ENCODE peak calls at places on chromosomes 6 and 20, in five cellular contexts. V is H9, Y is left lung, Z is lung, G is breast epithelium. N is an unnamed sample.

GRCh38 chr20:63961664-63962425 is 5.6 kb upstream of the UCKL1 start:
- DNase-seq in V (no peak), Y (peak; percentile 57), Z (no peak), G (no peak), N (no peak)

GRCh38 chr6:114100421-114100820 is 129.5 kb upstream of the HDAC2 start:
- DNase-seq in V (no peak), Y (no peak), Z (no peak), G (no peak), N (no peak)

GRCh38 chr6:122569372-122569771 is 40.8 kb upstream of the PKIB start:
- DNase-seq in V (no peak), Y (no peak), Z (no peak), G (no peak), N (no peak)

GRCh38 chr6:40326689-40327404 is 260.3 kb downstream of the LRFN2 start:
- DNase-seq in V (no peak), Y (no peak), Z (no peak), G (no peak), N (no peak)

GRCh38 chr20:38109025-38109541 is 56.0 kb downstream of the TGM2 start:
- DNase-seq in V (no peak), Y (no peak), Z (no peak), G (no peak), N (no peak)

GRCh38 chr6:87199787-87200186 is 44.4 kb downstream of the ZNF292 start:
- DNase-seq in V (no peak), Y (no peak), Z (no peak), G (no peak), N (no peak)

GRCh38 chr20:16229813-16230212 is 343.4 kb downstream of the KIF16B start:
- DNase-seq in V (no peak), Y (no peak), Z (no peak), G (no peak), N (no peak)

GRCh38 chr6:36249010-36249409 is 20.9 kb upstream of the PNPLA1 start:
- DNase-seq in V (no peak), Y (no peak), Z (no peak), G (no peak), N (no peak)

GRCh38 chr6:44169154-44169553 is 10.5 kb downstream of the CAPN11 start:
- DNase-seq in V (no peak), Y (no peak), Z (no peak), G (no peak), N (no peak)

GRCh38 chr6:34511923-34512737 is 44.0 kb downstream of the SPDEF start:
- DNase-seq in V (no peak), Y (no peak), Z (no peak), G (no peak), N (no peak)

GRCh38 chr20:33210371-33210770 is 6.8 kb upstream of the BPIFA3 start:
- DNase-seq in V (no peak), Y (no peak), Z (no peak), G (no peak), N (no peak)

GRCh38 chr6:145587342-145587741 is 148.0 kb downstream of the EPM2A start:
- DNase-seq in V (no peak), Y (no peak), Z (no peak), G (no peak), N (no peak)

GRCh38 chr6:74597266-74597665 is 608.6 kb downstream of the COL12A1 start:
- DNase-seq in V (no peak), Y (no peak), Z (no peak), G (no peak), N (no peak)

DNA sequence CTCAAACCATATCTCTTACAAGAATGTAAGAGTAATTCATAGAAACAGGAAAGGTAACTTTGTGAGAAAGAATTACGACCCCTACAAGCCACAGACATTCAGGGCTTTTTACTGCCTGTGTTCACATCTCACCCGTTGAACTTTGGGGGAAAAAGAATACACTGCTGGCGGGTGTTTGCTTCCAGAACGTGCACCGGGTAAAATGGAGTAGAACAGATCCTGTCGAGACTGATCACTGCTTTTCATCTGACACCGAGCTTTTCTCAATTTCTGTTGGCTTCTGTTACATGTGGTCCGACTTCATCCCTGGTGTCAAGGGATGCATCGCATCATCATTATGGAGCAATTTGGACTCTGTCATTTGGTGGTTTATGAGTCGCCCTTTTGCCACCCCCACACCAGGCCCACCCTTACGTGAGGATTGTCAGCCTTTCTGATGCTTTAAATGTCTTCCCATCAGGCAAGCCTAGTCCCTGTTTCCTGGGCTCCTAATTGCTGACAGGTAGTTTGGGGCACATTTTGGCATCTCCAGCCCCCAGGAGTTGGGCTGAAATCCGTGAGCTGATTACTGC is 219.3 kb upstream of the ZFP64 start:
- DNase-seq in V (no peak), Y (no peak), Z (no peak), G (no peak), N (no peak)
- H3K27me3 ChIP-seq in V (no peaks in the 10 kb centered on the region), Y (no peaks in the 10 kb centered on the region), Z (no peaks in the 10 kb centered on the region), G (no peaks in the 10 kb centered on the region), N (no peaks in the 10 kb centered on the region)

GRCh38 chr6:404685-405423 is 13.3 kb downstream of the IRF4 start:
- DNase-seq in V (no peak), Y (no peak), Z (no peak), G (no peak), N (no peak)
- H3K27me3 ChIP-seq in V (no peaks in the 10 kb centered on the region), Y (no peaks in the 10 kb centered on the region), Z (no peaks in the 10 kb centered on the region), G (no peaks in the 10 kb centered on the region), N (no peaks in the 10 kb centered on the region)

GRCh38 chr6:26578741-26579140 is 18.0 kb upstream of the ABT1 start:
- DNase-seq in V (no peak), Y (no peak), Z (no peak), G (no peak), N (no peak)
- H3K27me3 ChIP-seq in V (no peaks in the 10 kb centered on the region), Y (no peaks in the 10 kb centered on the region), Z (peaks cover 3% of the 10 kb centered on the region), G (no peaks in the 10 kb centered on the region), N (peaks cover 5% of the 10 kb centered on the region)

DNA sequence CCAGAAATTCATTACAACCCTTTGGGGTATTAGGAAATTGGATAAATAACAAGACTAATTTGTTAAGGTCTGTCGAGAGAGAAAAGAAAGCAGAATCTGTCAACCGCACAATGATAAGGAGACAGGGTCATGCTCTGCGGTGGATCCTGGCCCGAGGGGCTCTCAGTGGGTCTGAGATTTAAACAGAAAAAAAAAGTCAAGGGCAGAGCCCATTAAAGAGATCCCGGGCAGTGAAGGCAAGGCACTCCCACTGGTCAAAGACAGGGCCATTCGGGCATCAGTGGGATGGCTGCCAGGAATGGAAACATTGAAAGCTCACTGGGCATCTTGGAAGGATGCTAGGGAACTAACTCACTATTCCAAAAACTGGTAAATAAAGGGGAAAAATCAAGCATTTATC is 77.9 kb downstream of the GNAS-AS1 start:
- DNase-seq in V (no peak), Y (no peak), Z (no peak), G (no peak), N (no peak)
- H3K27me3 ChIP-seq in V (no peaks in the 10 kb centered on the region), Y (no peaks in the 10 kb centered on the region), Z (no peaks in the 10 kb centered on the region), G (no peaks in the 10 kb centered on the region), N (peaks cover 14% of the 10 kb centered on the region)

GRCh38 chr20:58219342-58219700 is 9.1 kb downstream of the ANKRD60 start:
- DNase-seq in V (no peak), Y (no peak), Z (no peak), G (no peak), N (no peak)

GRCh38 chr20:58222446-58222845 is 6.0 kb downstream of the ANKRD60 start:
- DNase-seq in V (no peak), Y (no peak), Z (no peak), G (no peak), N (no peak)

GRCh38 chr20:58215116-58215515 is 13.3 kb downstream of the ANKRD60 start:
- DNase-seq in V (no peak), Y (no peak), Z (no peak), G (no peak), N (no peak)

GRCh38 chr20:58216334-58216733 is 12.1 kb downstream of the ANKRD60 start:
- DNase-seq in V (no peak), Y (no peak), Z (peak; percentile 66), G (no peak), N (no peak)

GRCh38 chr20:58218665-58219341 is 9.7 kb downstream of the ANKRD60 start:
- DNase-seq in V (no peak), Y (no peak), Z (no peak), G (no peak), N (no peak)
- H3K27me3 ChIP-seq in V (no peaks in the 10 kb centered on the region), Y (no peaks in the 10 kb centered on the region), Z (no peaks in the 10 kb centered on the region), G (no peaks in the 10 kb centered on the region), N (peaks cover 19% of the 10 kb centered on the region)

DNA sequence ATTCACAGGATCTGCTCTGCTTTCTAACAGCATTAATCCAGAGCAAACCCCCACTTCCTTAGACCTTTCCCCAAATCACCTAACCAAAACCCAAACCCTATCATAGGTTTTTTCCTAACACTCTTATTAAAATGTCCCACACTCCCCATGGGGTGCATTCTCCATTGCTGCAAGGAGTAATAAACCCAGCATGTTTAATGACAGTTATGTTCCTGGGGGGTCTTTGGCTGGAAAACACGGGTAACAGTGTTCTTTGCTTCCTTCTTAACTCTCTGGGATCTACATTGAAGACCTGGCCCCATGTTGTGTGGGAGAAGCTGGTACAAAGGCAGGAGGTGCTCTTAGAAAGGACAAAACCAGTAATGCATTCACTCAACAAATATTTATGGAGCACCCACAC is 16.1 kb downstream of the TRIM31 start:
- DNase-seq in V (no peak), Y (no peak), Z (no peak), G (no peak), N (no peak)
- H3K27me3 ChIP-seq in V (peaks cover 30% of the 10 kb centered on the region), Y (peaks cover 18% of the 10 kb centered on the region), Z (no peaks in the 10 kb centered on the region), G (no peaks in the 10 kb centered on the region), N (peaks cover 20% of the 10 kb centered on the region)

GRCh38 chr20:51389543-51389924 is 153.0 kb downstream of the NFATC2 start:
- DNase-seq in V (no peak), Y (no peak), Z (no peak), G (no peak), N (no peak)
- H3K27me3 ChIP-seq in V (no peaks in the 10 kb centered on the region), Y (no peaks in the 10 kb centered on the region), Z (no peaks in the 10 kb centered on the region), G (no peaks in the 10 kb centered on the region), N (no peaks in the 10 kb centered on the region)

GRCh38 chr6:2469428-2469827 is 224.0 kb upstream of the GMDS start:
- DNase-seq in V (no peak), Y (no peak), Z (no peak), G (no peak), N (no peak)

GRCh38 chr6:2465336-2465735 is 219.9 kb upstream of the GMDS start:
- DNase-seq in V (no peak), Y (no peak), Z (no peak), G (no peak), N (no peak)

GRCh38 chr6:2471474-2471873 is 226.1 kb upstream of the GMDS start:
- DNase-seq in V (no peak), Y (no peak), Z (no peak), G (no peak), N (no peak)

GRCh38 chr6:2467929-2468600 is 222.7 kb upstream of the GMDS start:
- DNase-seq in V (no peak), Y (no peak), Z (no peak), G (no peak), N (no peak)

GRCh38 chr6:2468601-2468955 is 223.2 kb upstream of the GMDS start:
- DNase-seq in V (no peak), Y (no peak), Z (no peak), G (no peak), N (no peak)
- H3K27me3 ChIP-seq in V (no peaks in the 10 kb centered on the region), Y (no peaks in the 10 kb centered on the region), Z (no peaks in the 10 kb centered on the region), G (no peaks in the 10 kb centered on the region), N (peaks cover 5% of the 10 kb centered on the region)

GRCh38 chr20:41668057-41668749 is 50.0 kb upstream of the CHD6 start:
- DNase-seq in V (no peak), Y (no peak), Z (no peak), G (no peak), N (no peak)

GRCh38 chr20:41672282-41672681 is 54.1 kb upstream of the CHD6 start:
- DNase-seq in V (peak; percentile 13), Y (no peak), Z (no peak), G (no peak), N (no peak)

GRCh38 chr20:41671143-41671542 is 53.0 kb upstream of the CHD6 start:
- DNase-seq in V (no peak), Y (no peak), Z (no peak), G (no peak), N (no peak)

GRCh38 chr20:41669708-41670263 is 51.6 kb upstream of the CHD6 start:
- DNase-seq in V (peak; percentile 42), Y (no peak), Z (no peak), G (no peak), N (no peak)

GRCh38 chr20:41670631-41671030 is 52.5 kb upstream of the CHD6 start:
- DNase-seq in V (no peak), Y (no peak), Z (no peak), G (no peak), N (no peak)
- H3K27me3 ChIP-seq in V (no peaks in the 10 kb centered on the region), Y (no peaks in the 10 kb centered on the region), Z (no peaks in the 10 kb centered on the region), G (no peaks in the 10 kb centered on the region), N (peaks cover 12% of the 10 kb centered on the region)

N was measured in CD4-positive, alpha-beta T cell.